ENCODE peak calls at places on chromosome 1, in six cellular contexts. J, Q, E, T, W and U are unnamed samples.
A peak's percentile ranks its signal among the peaks of the same experiment; 100 is the strongest.

GRCh38 chr1:234495231-234495990 is 16.4 kb upstream of the TARBP1 start:
- DNase-seq in J (no peak), Q (peak; percentile 88), E (no peak), T (no peak), W (no peak), U (no peak)

GRCh38 chr1:27967106-27967883 is 7.5 kb downstream of the XKR8 start:
- DNase-seq in J (no peak), Q (no peak), E (no peak), T (no peak), W (no peak), U (no peak)

GRCh38 chr1:169561692-169562091 is 24.6 kb downstream of the F5 start:
- DNase-seq in J (no peak), Q (no peak), E (no peak), T (no peak), W (no peak), U (no peak)

GRCh38 chr1:58886611-58887010 is 102.8 kb upstream of the JUN start:
- DNase-seq in J (no peak), Q (no peak), E (no peak), T (no peak), W (no peak), U (no peak)

GRCh38 chr1:160491017-160491416 is 32.0 kb downstream of the SLAMF6 start:
- DNase-seq in J (no peak), Q (no peak), E (no peak), T (no peak), W (no peak), U (no peak)

GRCh38 chr1:107914144-107914543 is 50.8 kb downstream of the VAV3 start:
- DNase-seq in J (no peak), Q (no peak), E (no peak), T (no peak), W (no peak), U (no peak)

GRCh38 chr1:6094801-6095505 is 49.3 kb downstream of the KCNAB2 start:
- DNase-seq in J (no peak), Q (no peak), E (no peak), T (no peak), W (no peak), U (no peak)

GRCh38 chr1:2304921-2305681 is 77.0 kb downstream of the SKI start:
- DNase-seq in J (no peak), Q (no peak), E (no peak), T (no peak), W (no peak), U (no peak)

GRCh38 chr1:228314315-228314657 is 92.3 kb downstream of the TRIM11 start:
- DNase-seq in J (peak; percentile 8), Q (no peak), E (no peak), T (no peak), W (no peak), U (no peak)

GRCh38 chr1:233057836-233058235 is 107.4 kb downstream of the NTPCR start:
- DNase-seq in J (no peak), Q (no peak), E (no peak), T (no peak), W (no peak), U (no peak)